ENCODE peak calls at places on chromosomes 11 and 22, in seven cellular contexts. K, L, W, A, J, Y and V are unnamed samples. For H3K4me1, the result is how much of the 10 kb centered on the place peaks cover.

GRCh38 chr11:27028653-27029052 is 12.0 kb upstream of the BBOX1 start:
- DNase-seq in K (no peak), L (no peak), W (no peak), A (no peak), J (no peak), Y (no peak), V (no peak)

GRCh38 chr11:112412383-112412782 is 151.7 kb upstream of the PLET1 start:
- DNase-seq in K (no peak), L (no peak), W (no peak), A (no peak), J (no peak), Y (no peak), V (no peak)

GRCh38 chr11:59173080-59173963 is 1.4 kb downstream of the DTX4 start:
- DNase-seq in K (peak), L (no peak), W (peak), A (peak), J (peak), Y (no peak), V (peak)

GRCh38 chr11:120191058-120191457 is 19.8 kb upstream of the OAF start:
- DNase-seq in K (peak), L (no peak), W (no peak), A (no peak), J (no peak), Y (no peak), V (no peak)

GRCh38 chr11:32113637-32114203 is 22.8 kb downstream of the RCN1 start:
- DNase-seq in K (no peak), L (no peak), W (no peak), A (no peak), J (no peak), Y (no peak), V (no peak)

GRCh38 chr11:99198215-99198614 is 177.5 kb downstream of the CNTN5 start:
- DNase-seq in K (no peak), L (no peak), W (no peak), A (no peak), J (no peak), Y (no peak), V (no peak)

GRCh38 chr22:41256898-41257260 is 16.1 kb upstream of the CHADL start:
- DNase-seq in K (no peak), L (peak), W (no peak), A (no peak), J (peak), Y (no peak), V (peak)

GRCh38 chr22:48112687-48113521 is 1350.5 kb downstream of the TBC1D22A start:
- DNase-seq in K (no peak), L (no peak), W (no peak), A (no peak), J (no peak), Y (no peak), V (no peak)

GRCh38 chr22:22037229-22037628 is 54.6 kb upstream of the TOP3B start:
- DNase-seq in K (no peak), L (no peak), W (no peak), A (no peak), J (no peak), Y (no peak), V (no peak)
- H3K4me3 ChIP-seq in K (no peak), L (no peak), W (no peak), A (no peak), J (no peak), Y (no peak), V (no peak)

GRCh38 chr22:36467042-36467810 is 14.2 kb downstream of the TXN2 start:
- DNase-seq in K (no peak), L (peak), W (no peak), A (no peak), J (peak), Y (peak), V (peak)
- H3K4me1 ChIP-seq in K (under half), L (half or more), W (under half), A (under half), J (half or more), Y (half or more), V (half or more)

DNA sequence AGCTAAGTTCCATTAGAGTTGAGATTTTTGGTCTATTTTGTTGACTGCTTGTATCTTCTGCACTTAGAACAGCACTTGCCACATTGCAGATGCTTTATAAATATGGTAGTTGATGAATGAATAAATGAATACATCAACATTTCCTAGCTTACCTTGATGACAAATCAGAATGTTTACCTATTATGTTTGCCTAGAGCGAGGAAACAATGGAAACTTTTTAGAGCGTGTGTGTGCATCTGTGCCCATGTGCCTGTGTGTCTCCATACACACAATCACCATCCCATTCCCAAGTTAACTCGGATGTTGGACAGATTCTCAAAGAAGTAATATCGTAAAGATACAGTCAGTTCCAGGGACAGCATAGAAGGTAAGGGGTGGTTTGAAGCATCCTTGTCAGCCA is 139.1 kb downstream of the DBX1 start:
- DNase-seq in K (no peak), L (peak), W (no peak), A (no peak), J (no peak), Y (no peak), V (no peak)
- H3K4me3 ChIP-seq in K (no peak), L (no peak), W (no peak), A (no peak), J (no peak), Y (no peak), V (no peak)

GRCh38 chr22:20259336-20259705 is 8.8 kb downstream of the RTN4R start:
- DNase-seq in K (no peak), L (no peak), W (no peak), A (no peak), J (no peak), Y (no peak), V (no peak)
- H3K4me1 ChIP-seq in K (under half), L (under half), W (under half), A (under half), J (under half), Y (under half), V (under half)

GRCh38 chr11:45597116-45597515 is 68.3 kb downstream of the CHST1 start:
- DNase-seq in K (no peak), L (no peak), W (no peak), A (no peak), J (no peak), Y (no peak), V (no peak)
- H3K4me3 ChIP-seq in K (no peak), L (no peak), W (no peak), A (no peak), J (no peak), Y (no peak), V (no peak)

DNA sequence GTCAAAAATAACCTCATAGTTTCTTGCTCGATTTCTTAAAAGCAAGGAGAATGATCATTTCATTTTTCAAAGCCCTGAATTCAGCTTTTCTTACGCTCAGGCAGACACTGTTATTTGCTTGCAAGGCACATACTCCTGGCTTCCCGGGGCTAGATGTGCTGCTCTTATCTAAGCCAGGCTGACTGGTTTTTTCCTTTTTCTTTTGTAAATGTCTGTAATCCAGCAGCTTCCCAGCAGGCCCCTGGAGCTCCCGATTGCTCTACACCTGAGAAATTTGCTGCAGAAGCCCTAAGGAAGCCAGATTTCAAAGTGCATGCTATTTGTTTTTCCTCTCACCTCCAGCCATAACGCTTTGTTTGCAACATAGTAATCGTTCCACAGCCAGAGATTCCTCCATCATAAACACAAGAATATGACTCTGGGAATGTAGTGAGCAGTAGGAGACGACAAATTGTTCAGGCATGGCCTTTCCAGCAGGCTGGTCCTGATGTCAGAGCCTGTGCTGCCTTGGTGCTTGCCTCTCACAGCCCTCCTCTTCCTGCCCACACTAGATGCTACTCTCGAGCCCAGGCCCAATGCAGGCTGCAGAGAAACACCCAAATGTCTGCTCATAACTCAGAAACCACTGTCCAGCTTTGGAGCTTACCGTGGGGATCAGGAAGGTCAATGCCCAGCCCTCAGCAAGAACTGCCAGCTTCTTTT is 54.7 kb upstream of the SLC6A5 start:
- DNase-seq in K (no peak), L (no peak), W (no peak), A (peak), J (no peak), Y (no peak), V (no peak)
- H3K4me1 ChIP-seq in K (under half), L (under half), W (under half), A (under half), J (under half), Y (under half), V (under half)

DNA sequence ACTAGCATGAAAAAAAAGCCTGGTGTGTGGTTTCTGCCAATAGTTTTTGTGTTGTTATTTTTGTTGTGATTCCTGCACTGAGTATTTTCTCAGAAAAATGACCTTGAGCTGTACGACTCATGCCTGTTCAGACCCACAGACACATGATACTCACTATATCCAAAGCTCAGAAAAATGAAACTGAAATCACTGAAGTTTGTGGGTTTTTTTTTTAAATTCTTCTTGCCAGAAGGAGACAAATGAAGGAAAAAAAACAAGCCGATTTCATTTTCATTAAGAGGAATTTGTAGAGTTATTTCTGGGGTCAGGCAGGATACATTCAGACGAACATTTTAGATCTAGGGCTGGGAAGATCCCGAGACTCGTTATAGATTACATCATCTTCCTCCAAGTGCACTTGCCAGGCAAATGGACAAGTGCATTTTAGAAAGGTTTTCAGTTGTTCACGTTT is 60.4 kb downstream of the BMAL1 start:
- DNase-seq in K (no peak), L (no peak), W (no peak), A (no peak), J (no peak), Y (no peak), V (no peak)
- H3K4me3 ChIP-seq in K (no peak), L (peak), W (no peak), A (no peak), J (peak), Y (peak), V (peak)

GRCh38 chr11:1487851-1488574 is 1.4 kb upstream of the MOB2 start:
- DNase-seq in K (peak), L (no peak), W (peak), A (no peak), J (no peak), Y (peak), V (no peak)
- H3K4me1 ChIP-seq in K (half or more), L (under half), W (under half), A (under half), J (under half), Y (under half), V (half or more)

GRCh38 chr11:3156282-3156660 is 8.8 kb downstream of the OSBPL5 start:
- DNase-seq in K (peak), L (no peak), W (peak), A (peak), J (no peak), Y (peak), V (peak)
- H3K4me3 ChIP-seq in K (no peak), L (no peak), W (no peak), A (no peak), J (no peak), Y (peak), V (peak)